ENCODE peak calls at places on chromosomes 16 and 17, in four cellular contexts. W is effector memory CD4-positive, alpha-beta T cell; L is T-helper 17 cell; B is heart right ventricle. G is an unnamed sample.

GRCh38 chr16:69567031-69567680 is 1.4 kb downstream of the NFAT5 start:
- DNase-seq in W (no peak), L (no peak), B (no peak), G (no peak)

GRCh38 chr16:57724541-57724940 is 11.0 kb upstream of the KATNB1 start:
- DNase-seq in W (no peak), L (no peak), B (no peak), G (no peak)

GRCh38 chr17:63516910-63517824 is 6.0 kb upstream of the KCNH6 start:
- DNase-seq in W (no peak), L (no peak), B (no peak), G (no peak)

GRCh38 chr17:13002761-13003453 is 14.9 kb downstream of the ELAC2 start:
- DNase-seq in W (no peak), L (peak; percentile 26), B (peak; percentile 81), G (no peak)

GRCh38 chr16:48276102-48276501 is 28.8 kb upstream of the ABCC11 start:
- DNase-seq in W (no peak), L (no peak), B (no peak), G (no peak)

GRCh38 chr17:7466644-7467341 is 12.6 kb downstream of the ZBTB4 start:
- DNase-seq in W (no peak), L (no peak), B (peak; percentile 84), G (no peak)

GRCh38 chr17:6046431-6046830 is 23.7 kb upstream of the WSCD1 start:
- DNase-seq in W (no peak), L (no peak), B (no peak), G (no peak)

GRCh38 chr16:50451951-50452508 is 83.2 kb upstream of the BRD7 start:
- DNase-seq in W (no peak), L (no peak), B (no peak), G (no peak)

GRCh38 chr17:34447406-34447805 is 84.4 kb upstream of the CCL1 start:
- DNase-seq in W (no peak), L (no peak), B (no peak), G (no peak)

GRCh38 chr17:31595666-31596381 is 204.3 kb downstream of the RAB11FIP4 start:
- DNase-seq in W (no peak), L (no peak), B (no peak), G (no peak)

GRCh38 chr16:55470533-55471371 is 8.2 kb upstream of the MMP2 start:
- DNase-seq in W (no peak), L (no peak), B (no peak), G (no peak)

GRCh38 chr16:52569296-52569695 is 22.4 kb upstream of the TOX3 start:
- DNase-seq in W (no peak), L (no peak), B (no peak), G (no peak)

GRCh38 chr16:53504161-53504663 is 1.2 kb upstream of the AKTIP start:
- DNase-seq in W (no peak), L (no peak), B (peak; percentile 69), G (peak; percentile 54)

G was measured in CD8-positive, alpha-beta memory T cell.